ENCODE peak calls at places on chromosomes 5 and 9, in four cellular contexts. One of them, this sample, is unnamed.

GRCh38 chr9:38106488-38106887 is 37.5 kb upstream of the SHB start:
- DNase-seq in K562: no peak
- DNase-seq in stomach: no peak
- DNase-seq in transverse colon: no peak
- DNase-seq in this sample: no peak

GRCh38 chr5:20660588-20660987 is 672.6 kb upstream of the CDH18 start:
- DNase-seq in stomach: no peak
- DNase-seq in K562: no peak
- DNase-seq in transverse colon: no peak
- DNase-seq in this sample: no peak

GRCh38 chr9:124685217-124685616 is 85.9 kb downstream of the NR6A1 start:
- DNase-seq in stomach: no peak
- DNase-seq in K562: no peak
- DNase-seq in transverse colon: no peak
- DNase-seq in this sample: no peak

GRCh38 chr5:2914991-2915484 is 163.6 kb upstream of the IRX2 start:
- DNase-seq in K562: no peak
- DNase-seq in transverse colon: no peak
- DNase-seq in stomach: no peak
- DNase-seq in this sample: no peak

GRCh38 chr5:36998578-36998977 is 122.0 kb downstream of the NIPBL start:
- DNase-seq in transverse colon: no peak
- DNase-seq in K562: no peak
- DNase-seq in stomach: no peak
- DNase-seq in this sample: no peak

GRCh38 chr9:137044502-137045177 is 1.3 kb downstream of the NPDC1 start:
- DNase-seq in stomach: peak; percentile 83
- DNase-seq in K562: no peak
- DNase-seq in transverse colon: peak; percentile 67
- DNase-seq in this sample: no peak

GRCh38 chr9:135613946-135614805 is 25.2 kb downstream of the GLT6D1 start:
- DNase-seq in stomach: no peak
- DNase-seq in K562: peak; percentile 8
- DNase-seq in transverse colon: no peak
- DNase-seq in this sample: no peak

GRCh38 chr5:92492908-92493307 is 1088.1 kb downstream of the NR2F1-AS1 start:
- DNase-seq in K562: no peak
- DNase-seq in transverse colon: no peak
- DNase-seq in stomach: no peak
- DNase-seq in this sample: no peak

GRCh38 chr9:69919461-69920061 is 98.9 kb downstream of the CFAP95 start:
- DNase-seq in K562: peak; percentile 31
- DNase-seq in stomach: no peak
- DNase-seq in transverse colon: no peak
- DNase-seq in this sample: peak; percentile 38

GRCh38 chr9:16410601-16411285 is 459.7 kb downstream of the BNC2 start:
- DNase-seq in K562: no peak
- DNase-seq in stomach: no peak
- DNase-seq in transverse colon: no peak
- DNase-seq in this sample: no peak

GRCh38 chr5:109844695-109845094 is 155.0 kb downstream of the MAN2A1 start:
- DNase-seq in K562: no peak
- DNase-seq in transverse colon: no peak
- DNase-seq in stomach: no peak
- DNase-seq in this sample: no peak

GRCh38 chr5:164302533-164303235 is 797.3 kb downstream of the MAT2B start:
- DNase-seq in transverse colon: no peak
- DNase-seq in stomach: no peak
- DNase-seq in K562: no peak
- DNase-seq in this sample: no peak

GRCh38 chr5:78182838-78183237 is 111.7 kb downstream of the AP3B1 start:
- DNase-seq in transverse colon: peak; percentile 27
- DNase-seq in stomach: peak; percentile 27
- DNase-seq in K562: peak; percentile 5
- DNase-seq in this sample: peak; percentile 51

GRCh38 chr9:134757206-134757975 is 115.8 kb downstream of the COL5A1 start:
- DNase-seq in stomach: no peak
- DNase-seq in transverse colon: no peak
- DNase-seq in K562: no peak
- DNase-seq in this sample: no peak

GRCh38 chr5:5332287-5332686 is 90.2 kb upstream of the ICE1 start:
- DNase-seq in transverse colon: no peak
- DNase-seq in stomach: no peak
- DNase-seq in K562: no peak
- DNase-seq in this sample: no peak

GRCh38 chr5:167639213-167639612 is 652.2 kb upstream of the WWC1 start:
- DNase-seq in K562: no peak
- DNase-seq in transverse colon: no peak
- DNase-seq in stomach: no peak
- DNase-seq in this sample: no peak

GRCh38 chr5:141848771-141849370 is 29.3 kb downstream of the PCDH1 start:
- DNase-seq in transverse colon: peak; percentile 79
- DNase-seq in K562: peak; percentile 87
- DNase-seq in stomach: peak; percentile 80
- DNase-seq in this sample: no peak

GRCh38 chr5:114883675-114884074 is 286.0 kb downstream of the TRIM36 start:
- DNase-seq in transverse colon: no peak
- DNase-seq in stomach: no peak
- DNase-seq in K562: no peak
- DNase-seq in this sample: no peak

DNA sequence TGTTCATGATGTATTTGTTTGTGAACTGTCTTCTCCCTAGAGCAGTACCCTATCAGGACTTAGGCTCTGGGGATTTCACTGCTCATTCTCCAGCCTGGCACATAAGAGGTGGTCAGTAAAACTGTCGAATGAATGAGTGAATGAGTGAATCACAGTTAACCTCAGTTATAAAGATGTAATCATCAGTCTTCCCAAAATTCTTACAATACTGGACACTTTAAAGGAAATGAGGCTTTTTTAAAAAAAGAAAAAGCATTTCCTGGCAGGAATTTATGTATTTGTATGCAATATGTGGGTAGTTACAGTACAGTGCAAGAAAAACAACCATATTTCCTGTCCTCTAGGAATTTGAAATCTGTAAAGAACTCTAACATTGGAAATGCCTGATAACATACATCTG is 59.6 kb downstream of the RAI14 start:
- DNase-seq in stomach: no peak
- DNase-seq in transverse colon: no peak
- DNase-seq in K562: no peak
- DNase-seq in this sample: no peak
- TF ChIP-seq POLR2A in stomach: no peak
- TF ChIP-seq POLR2A in transverse colon: no peak
- TF ChIP-seq POLR2A in K562: no peak
- TF ChIP-seq POLR2A in this sample: no peak

GRCh38 chr5:80884086-80884813 is 75.9 kb upstream of the RASGRF2 start:
- DNase-seq in transverse colon: no peak
- DNase-seq in K562: no peak
- DNase-seq in stomach: no peak
- DNase-seq in this sample: no peak

GRCh38 chr5:80881726-80882125 is 78.4 kb upstream of the RASGRF2 start:
- DNase-seq in stomach: no peak
- DNase-seq in K562: no peak
- DNase-seq in transverse colon: no peak
- DNase-seq in this sample: no peak

GRCh38 chr5:80885698-80886000 is 74.5 kb upstream of the RASGRF2 start:
- DNase-seq in transverse colon: no peak
- DNase-seq in stomach: no peak
- DNase-seq in K562: no peak
- DNase-seq in this sample: no peak

GRCh38 chr5:80884851-80885697 is 75.1 kb upstream of the RASGRF2 start:
- DNase-seq in transverse colon: no peak
- DNase-seq in stomach: no peak
- DNase-seq in K562: peak; percentile 12
- DNase-seq in this sample: no peak
- TF ChIP-seq POLR2A in transverse colon: no peak
- TF ChIP-seq POLR2A in stomach: no peak
- TF ChIP-seq POLR2A in K562: no peak
- TF ChIP-seq POLR2A in this sample: no peak

GRCh38 chr9:112061152-112061740 is 113.9 kb downstream of the SUSD1 start:
- DNase-seq in stomach: peak; percentile 55
- DNase-seq in K562: peak; percentile 76
- DNase-seq in transverse colon: peak; percentile 59
- DNase-seq in this sample: peak; percentile 20
- TF ChIP-seq POLR2A in stomach: no peak
- TF ChIP-seq POLR2A in K562: no peak
- TF ChIP-seq POLR2A in transverse colon: peak; percentile 11
- TF ChIP-seq POLR2A in this sample: no peak

DNA sequence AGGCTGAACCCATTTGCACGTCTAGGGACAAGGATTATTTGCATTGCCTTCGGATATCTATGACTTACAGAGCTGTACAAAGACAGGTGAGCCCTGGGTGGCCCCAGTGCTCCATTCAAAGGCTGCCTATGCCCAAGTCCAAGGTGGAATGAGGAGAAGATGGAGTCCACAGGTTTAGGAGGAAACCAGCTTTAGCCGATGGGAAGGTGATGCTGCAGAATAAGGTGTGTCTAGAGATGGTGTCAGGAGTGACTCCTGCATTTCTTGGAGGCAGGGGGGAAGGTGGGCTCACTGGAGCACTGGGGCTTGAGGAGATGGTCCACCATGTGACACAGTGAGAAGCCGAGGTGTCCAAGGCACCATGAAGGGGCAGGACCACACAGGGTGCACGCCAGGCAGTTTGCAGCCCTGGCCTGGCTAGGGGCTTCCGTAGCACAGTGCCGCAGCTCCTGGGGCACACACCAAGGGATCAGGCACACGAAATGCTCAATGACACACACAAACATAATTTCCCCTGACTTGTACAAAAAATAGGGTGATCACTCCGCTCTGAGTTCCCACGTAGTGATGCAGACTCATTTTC is 32.1 kb downstream of the SEMA4D start:
- DNase-seq in K562: no peak
- DNase-seq in stomach: no peak
- DNase-seq in transverse colon: no peak
- DNase-seq in this sample: no peak
- TF ChIP-seq POLR2A in K562: no peak
- TF ChIP-seq POLR2A in stomach: no peak
- TF ChIP-seq POLR2A in transverse colon: no peak
- TF ChIP-seq POLR2A in this sample: no peak

GRCh38 chr5:138874771-138875628 is at the start of gene LRRTM2:
- DNase-seq in stomach: no peak
- DNase-seq in K562: no peak
- DNase-seq in transverse colon: no peak
- DNase-seq in this sample: no peak
- TF ChIP-seq POLR2A in stomach: no peak
- TF ChIP-seq POLR2A in K562: no peak
- TF ChIP-seq POLR2A in transverse colon: no peak
- TF ChIP-seq POLR2A in this sample: no peak

GRCh38 chr5:346229-346935 is 24.9 kb downstream of the AHRR start:
- DNase-seq in stomach: no peak
- DNase-seq in K562: peak; percentile 8
- DNase-seq in transverse colon: no peak
- DNase-seq in this sample: no peak

GRCh38 chr5:345404-346195 is 24.1 kb downstream of the AHRR start:
- DNase-seq in transverse colon: no peak
- DNase-seq in stomach: no peak
- DNase-seq in K562: peak; percentile 5
- DNase-seq in this sample: no peak

GRCh38 chr5:344668-345067 is 23.2 kb downstream of the AHRR start:
- DNase-seq in K562: no peak
- DNase-seq in stomach: no peak
- DNase-seq in transverse colon: no peak
- DNase-seq in this sample: no peak

GRCh38 chr5:342501-343460 is 21.3 kb downstream of the AHRR start:
- DNase-seq in transverse colon: no peak
- DNase-seq in K562: peak; percentile 6
- DNase-seq in stomach: no peak
- DNase-seq in this sample: no peak

DNA sequence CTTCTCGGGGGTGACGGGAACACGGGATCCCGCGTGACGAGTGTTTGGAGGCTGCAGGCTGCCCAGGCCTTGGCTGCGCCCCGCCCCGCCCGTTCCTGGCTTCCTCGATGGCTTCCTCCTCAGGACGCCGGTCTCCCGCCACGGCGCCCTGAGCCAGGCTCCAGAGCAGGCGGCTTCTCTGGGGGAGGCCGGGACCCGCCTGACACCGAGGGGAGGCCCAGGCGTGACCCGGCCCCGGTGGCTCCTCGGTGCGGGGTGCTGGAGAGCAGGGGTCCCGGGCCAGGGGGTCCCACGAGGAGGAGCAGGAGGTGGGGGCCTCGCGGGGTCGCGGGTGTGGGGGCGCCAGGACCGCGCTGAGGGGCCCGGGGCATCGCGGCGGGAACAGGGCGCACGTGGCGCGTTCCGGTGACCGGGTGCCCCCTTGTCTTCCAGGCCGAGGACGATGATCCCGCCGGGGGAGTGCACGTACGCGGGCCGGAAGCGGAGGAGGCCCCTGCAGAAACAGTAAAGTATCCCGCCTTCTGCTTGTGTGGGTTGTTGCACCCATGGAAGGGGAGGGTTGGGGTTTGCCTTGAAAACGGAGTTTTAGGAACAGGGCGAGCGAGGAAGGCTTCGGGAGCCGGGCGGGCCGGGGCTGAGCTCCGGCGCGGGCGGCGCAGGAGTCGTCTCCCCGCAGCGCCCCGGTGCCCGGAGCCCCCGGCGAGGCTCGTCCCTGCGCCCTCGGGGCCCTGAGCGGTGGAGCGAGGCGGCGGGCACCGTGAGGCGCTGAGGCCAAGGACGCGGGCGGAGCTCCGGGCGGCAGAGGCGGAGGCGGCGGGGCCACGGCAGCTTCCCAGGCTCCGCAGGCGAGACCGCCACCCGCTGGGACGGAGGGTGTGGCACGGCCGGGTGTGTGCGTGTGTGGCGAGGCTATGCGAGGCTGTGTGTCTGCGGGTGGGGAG is 22.2 kb downstream of the AHRR start:
- DNase-seq in K562: no peak
- DNase-seq in stomach: peak; percentile 69
- DNase-seq in transverse colon: peak; percentile 65
- DNase-seq in this sample: peak; percentile 71
- TF ChIP-seq POLR2A in K562: no peak
- TF ChIP-seq POLR2A in stomach: no peak
- TF ChIP-seq POLR2A in transverse colon: no peak
- TF ChIP-seq POLR2A in this sample: no peak

DNA sequence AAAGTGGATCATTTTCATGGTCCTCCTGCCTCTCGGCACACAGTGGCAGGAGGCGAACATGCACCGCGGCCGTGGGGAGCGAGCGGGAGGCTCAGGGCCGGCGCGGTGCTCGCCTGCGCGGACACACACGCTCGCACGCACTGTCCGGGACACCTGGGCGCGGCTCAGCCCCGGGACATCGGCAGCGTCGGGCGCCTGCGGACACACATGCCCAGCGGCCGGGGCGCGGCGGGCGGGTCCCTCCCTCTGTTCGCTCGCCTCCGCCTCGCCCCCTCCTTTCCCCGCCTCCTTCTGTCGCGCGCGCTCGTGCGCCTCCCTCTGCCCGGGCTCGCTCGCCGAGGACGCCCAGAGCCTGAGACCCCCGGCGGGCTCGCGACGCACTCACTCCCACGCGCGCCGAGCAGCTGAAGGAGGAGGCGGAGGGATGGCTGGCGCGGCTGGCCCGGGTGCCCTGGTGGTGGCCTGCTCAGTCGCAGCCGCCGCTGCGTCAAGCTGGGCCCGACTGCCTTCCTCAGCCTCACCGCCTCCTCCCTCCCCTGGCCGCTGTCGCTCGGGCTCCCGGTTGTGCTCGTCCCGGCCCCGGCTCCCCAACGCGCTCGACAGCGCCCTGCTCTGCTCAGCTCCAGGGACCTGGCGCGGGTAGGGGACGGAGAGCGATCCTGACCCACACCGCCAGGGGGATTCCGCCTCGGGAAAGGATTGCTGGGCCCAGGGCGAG is at the start of gene FRMD3:
- DNase-seq in K562: no peak
- DNase-seq in stomach: peak; percentile 88
- DNase-seq in transverse colon: peak; percentile 75
- DNase-seq in this sample: peak; percentile 34
- TF ChIP-seq POLR2A in K562: no peak
- TF ChIP-seq POLR2A in stomach: no peak
- TF ChIP-seq POLR2A in transverse colon: peak; percentile 52
- TF ChIP-seq POLR2A in this sample: no peak

GRCh38 chr9:71146511-71146910 is 25.1 kb upstream of the TRPM3 start:
- DNase-seq in stomach: no peak
- DNase-seq in transverse colon: no peak
- DNase-seq in K562: no peak
- DNase-seq in this sample: no peak
- TF ChIP-seq POLR2A in stomach: no peak
- TF ChIP-seq POLR2A in transverse colon: no peak
- TF ChIP-seq POLR2A in K562: no peak
- TF ChIP-seq POLR2A in this sample: no peak

This sample was measured in erythroblast.